ENCODE peak calls at places on chromosome 6, in eight cellular contexts. I is esophagus muscularis mucosa, Q is Panc1, G is stomach, N is GM12878, J is GM23338, Z is endothelial cell of umbilical vein, V is HepG2. B is an unnamed sample.

GRCh38 chr6:14882394-14883073 is 363.3 kb upstream of the JARID2 start:
- DNase-seq in I (no peak), G (no peak), Q (no peak), V (no peak), N (no peak), Z (no peak), J (no peak), B (no peak)

GRCh38 chr6:138101946-138102731 is 5.1 kb downstream of the PERP start:
- DNase-seq in G (no peak), I (no peak), Z (no peak), Q (no peak), J (no peak), N (no peak), V (no peak), B (no peak)

GRCh38 chr6:138397128-138397814 is 6.8 kb upstream of the HEBP2 start:
- DNase-seq in V (no peak), G (no peak), Z (no peak), I (peak; percentile 34), J (no peak), Q (no peak), N (no peak), B (no peak)

GRCh38 chr6:140061422-140062041 is 687.1 kb upstream of the CITED2 start:
- DNase-seq in I (no peak), Q (no peak), V (no peak), J (no peak), G (no peak), Z (no peak), N (no peak), B (no peak)

GRCh38 chr6:24431045-24431451 is 28.3 kb downstream of the MRS2 start:
- DNase-seq in I (no peak), Z (peak; percentile 55), Q (peak; percentile 30), N (no peak), J (peak; percentile 72), G (no peak), V (peak; percentile 65), B (no peak)

GRCh38 chr6:25186919-25187318 is 92.3 kb upstream of the CARMIL1 start:
- DNase-seq in N (no peak), Z (no peak), V (no peak), Q (no peak), G (no peak), I (no peak), J (no peak), B (no peak)

GRCh38 chr6:73481969-73482368 is 20.4 kb downstream of the MTO1 start:
- DNase-seq in J (no peak), Q (no peak), G (no peak), Z (no peak), N (no peak), V (no peak), I (no peak), B (no peak)

GRCh38 chr6:159168536-159169192 is 536 bp upstream of the FNDC1 start:
- DNase-seq in Q (no peak), N (no peak), J (peak; percentile 91), Z (peak; percentile 42), G (peak; percentile 38), I (no peak), V (peak; percentile 11), B (peak; percentile 24)

GRCh38 chr6:66897576-66897975 is 1190.5 kb upstream of the EYS start:
- DNase-seq in J (peak; percentile 44), I (no peak), V (peak; percentile 4), Q (no peak), G (no peak), Z (no peak), N (no peak), B (no peak)

GRCh38 chr6:116406678-116407345 is 36.1 kb downstream of the DSE start:
- DNase-seq in Q (no peak), G (no peak), J (no peak), Z (no peak), I (no peak), N (no peak), V (no peak), B (no peak)

GRCh38 chr6:39114395-39114706 is 635 bp downstream of the SAYSD1 start:
- DNase-seq in I (no peak), V (no peak), J (no peak), N (no peak), G (no peak), Z (no peak), Q (peak; percentile 39), B (no peak)

GRCh38 chr6:107870379-107870778 is 46.3 kb upstream of the SCML4 start:
- DNase-seq in N (no peak), Q (no peak), I (no peak), G (no peak), J (no peak), V (no peak), Z (no peak), B (no peak)

GRCh38 chr6:129269076-129269475 is 386.1 kb downstream of the LAMA2 start:
- DNase-seq in I (no peak), Q (no peak), Z (no peak), N (no peak), J (no peak), G (no peak), V (no peak), B (no peak)

GRCh38 chr6:43993881-43994523 is 133.2 kb downstream of the MRPL14 start:
- DNase-seq in V (no peak), J (no peak), N (no peak), Z (no peak), Q (no peak), G (no peak), I (no peak), B (no peak)

GRCh38 chr6:42131531-42131930 is 10.9 kb downstream of the C6orf132 start:
- DNase-seq in V (no peak), N (no peak), G (no peak), I (no peak), J (no peak), Q (no peak), Z (peak; percentile 82), B (no peak)

GRCh38 chr6:138012682-138013081 is 94.5 kb downstream of the PERP start:
- DNase-seq in I (peak; percentile 74), Z (no peak), V (no peak), N (no peak), Q (no peak), G (no peak), J (no peak), B (peak; percentile 23)

GRCh38 chr6:88763160-88763559 is 200.3 kb downstream of the RNGTT start:
- DNase-seq in G (no peak), N (no peak), Z (no peak), J (no peak), V (no peak), I (no peak), Q (no peak), B (no peak)

GRCh38 chr6:11354019-11354418 is 121.6 kb upstream of the NEDD9 start:
- DNase-seq in G (no peak), I (no peak), V (no peak), Q (no peak), N (no peak), J (no peak), Z (peak; percentile 94), B (no peak)

GRCh38 chr6:118725944-118726343 is 74.6 kb upstream of the CEP85L start:
- DNase-seq in V (no peak), J (peak; percentile 24), Q (no peak), N (no peak), I (no peak), Z (no peak), G (no peak), B (no peak)

GRCh38 chr6:139942333-139942732 is 567.9 kb upstream of the CITED2 start:
- DNase-seq in V (no peak), J (no peak), Q (no peak), G (no peak), Z (no peak), I (no peak), N (no peak), B (no peak)

GRCh38 chr6:169689247-169689646 is 12.6 kb downstream of the WDR27 start:
- DNase-seq in Q (no peak), G (no peak), V (no peak), Z (no peak), J (no peak), N (no peak), I (no peak), B (no peak)

GRCh38 chr6:27797960-27798359 is 114.2 kb downstream of the OR2B2 start:
- DNase-seq in G (no peak), V (no peak), I (no peak), Z (no peak), Q (no peak), J (no peak), N (no peak), B (no peak)

GRCh38 chr6:27791182-27791939 is 120.8 kb downstream of the OR2B2 start:
- DNase-seq in Q (peak; percentile 88), N (no peak), I (no peak), G (peak; percentile 43), J (peak; percentile 82), V (peak; percentile 76), Z (peak; percentile 88), B (peak; percentile 54)

DNA sequence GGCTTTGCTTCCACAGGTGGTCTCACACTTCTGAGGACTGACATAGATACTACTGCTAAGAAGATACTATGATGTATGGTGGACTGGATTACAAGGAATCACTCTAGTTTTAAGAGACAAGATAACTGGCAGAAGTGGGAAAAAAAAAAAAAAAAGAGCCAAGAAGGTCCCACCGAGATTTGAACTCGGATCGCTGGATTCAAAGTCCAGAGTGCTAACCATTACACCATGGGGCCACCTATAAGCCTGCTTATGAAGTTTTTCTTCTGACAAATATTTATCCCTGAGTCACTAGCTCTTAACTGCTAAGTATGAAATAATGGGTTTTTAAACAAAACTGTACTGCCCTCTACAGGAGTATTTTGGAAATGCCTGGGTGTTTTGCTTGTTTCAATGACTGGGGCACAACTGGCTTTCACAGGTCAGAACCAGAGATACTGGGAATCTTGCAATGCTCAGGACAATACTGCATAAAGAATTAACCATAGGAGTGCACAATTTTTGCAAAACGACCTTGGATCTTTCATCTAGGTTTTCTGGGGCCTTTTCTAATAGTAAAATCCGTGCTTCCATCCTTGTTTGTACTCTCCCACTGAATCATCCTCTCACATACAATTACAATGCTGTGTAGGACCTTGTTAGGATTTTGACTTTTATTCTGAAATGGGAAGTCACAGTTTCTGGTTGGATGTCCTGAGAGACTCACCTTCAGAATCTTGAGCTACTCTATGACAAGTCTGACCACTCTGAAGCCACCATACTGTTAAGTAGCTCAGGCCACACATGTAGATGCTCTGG is 116.3 kb downstream of the OR2B2 start:
- DNase-seq in Z (peak; percentile 95), Q (peak; percentile 96), V (peak; percentile 95), N (peak; percentile 91), G (no peak), J (peak; percentile 96), I (no peak), B (no peak)
- TF ChIP-seq POLR2AphosphoS5 in Z (no peak), Q (peak; percentile 64), V (no peak), N (no peak), G (no peak), J (no peak), I (no peak), B (no peak)

GRCh38 chr6:52992980-52993379 is 2.1 kb downstream of the GSTA4 start:
- DNase-seq in Q (no peak), V (no peak), I (no peak), G (no peak), J (no peak), Z (no peak), N (no peak), B (no peak)
- H3K27ac ChIP-seq in Q (no peak overlapping the region), V (no peak overlapping the region), I (peak overlapping the region; percentile 91), G (peak overlapping the region; percentile 7), J (no peak overlapping the region), Z (no peak overlapping the region), N (no peak overlapping the region), B (peak overlapping the region; percentile 91)

GRCh38 chr6:20205722-20206154 is 6.5 kb downstream of the MBOAT1 start:
- DNase-seq in N (no peak), Z (no peak), V (no peak), G (no peak), J (no peak), I (peak; percentile 64), Q (no peak), B (no peak)
- H3K4me1 ChIP-seq in N (peaks cover 46% of the 10 kb centered on the region), Z (no peaks in the 10 kb centered on the region), V (no peaks in the 10 kb centered on the region), G (peaks cover 80% of the 10 kb centered on the region), J (peaks cover 33% of the 10 kb centered on the region), I (peaks cover 87% of the 10 kb centered on the region), Q (peaks cover 72% of the 10 kb centered on the region), B (peaks cover 42% of the 10 kb centered on the region)

GRCh38 chr6:167733740-167734661 is 92.7 kb upstream of the AFDN start:
- DNase-seq in G (peak; percentile 22), I (no peak), Q (no peak), J (no peak), N (no peak), Z (peak; percentile 64), V (peak; percentile 99), B (no peak)
- TF ChIP-seq POLR2AphosphoS5 in G (no peak), I (peak; percentile 38), Q (no peak), J (no peak), N (no peak), Z (no peak), V (peak; percentile 54), B (peak; percentile 41)